ENCODE peak calls at places on chromosome 18, in nine cellular contexts. One of them, this sample, is unnamed.

GRCh38 chr18:77039196-77040140 is 93.1 kb downstream of the MBP start:
- DNase-seq in breast epithelium: no peak
- DNase-seq in pancreas: no peak
- DNase-seq in lung: no peak
- DNase-seq in cardiac muscle cell: no peak
- DNase-seq in IMR-90: no peak
- DNase-seq in uterus: no peak
- DNase-seq in upper lobe of right lung: no peak
- DNase-seq in PC-9: no peak
- DNase-seq in this sample: peak; percentile 68

GRCh38 chr18:74040008-74040407 is 107.6 kb downstream of the FBXO15 start:
- DNase-seq in breast epithelium: no peak
- DNase-seq in pancreas: no peak
- DNase-seq in lung: no peak
- DNase-seq in cardiac muscle cell: no peak
- DNase-seq in IMR-90: no peak
- DNase-seq in uterus: no peak
- DNase-seq in upper lobe of right lung: no peak
- DNase-seq in PC-9: no peak
- DNase-seq in this sample: no peak

GRCh38 chr18:22813648-22814328 is 119.3 kb upstream of the RBBP8 start:
- DNase-seq in breast epithelium: no peak
- DNase-seq in pancreas: no peak
- DNase-seq in lung: no peak
- DNase-seq in cardiac muscle cell: peak; percentile 54
- DNase-seq in IMR-90: peak; percentile 65
- DNase-seq in uterus: no peak
- DNase-seq in upper lobe of right lung: no peak
- DNase-seq in PC-9: peak; percentile 39
- DNase-seq in this sample: no peak

GRCh38 chr18:38747153-38747552 is 1181.6 kb upstream of the CELF4 start:
- DNase-seq in breast epithelium: no peak
- DNase-seq in pancreas: no peak
- DNase-seq in lung: no peak
- DNase-seq in cardiac muscle cell: no peak
- DNase-seq in IMR-90: no peak
- DNase-seq in uterus: no peak
- DNase-seq in upper lobe of right lung: no peak
- DNase-seq in PC-9: no peak
- DNase-seq in this sample: no peak

GRCh38 chr18:58848685-58849084 is 16.0 kb upstream of the ZNF532 start:
- DNase-seq in breast epithelium: no peak
- DNase-seq in pancreas: no peak
- DNase-seq in lung: no peak
- DNase-seq in cardiac muscle cell: no peak
- DNase-seq in IMR-90: peak; percentile 53
- DNase-seq in uterus: no peak
- DNase-seq in upper lobe of right lung: no peak
- DNase-seq in PC-9: peak; percentile 57
- DNase-seq in this sample: no peak

GRCh38 chr18:79107886-79108285 is 38.7 kb downstream of the ATP9B start:
- DNase-seq in breast epithelium: no peak
- DNase-seq in pancreas: no peak
- DNase-seq in lung: no peak
- DNase-seq in cardiac muscle cell: no peak
- DNase-seq in IMR-90: no peak
- DNase-seq in uterus: no peak
- DNase-seq in upper lobe of right lung: no peak
- DNase-seq in PC-9: no peak
- DNase-seq in this sample: no peak

GRCh38 chr18:75544496-75544895 is 117.0 kb upstream of the SMIM21 start:
- DNase-seq in breast epithelium: no peak
- DNase-seq in pancreas: no peak
- DNase-seq in lung: no peak
- DNase-seq in cardiac muscle cell: no peak
- DNase-seq in IMR-90: peak; percentile 59
- DNase-seq in uterus: no peak
- DNase-seq in upper lobe of right lung: no peak
- DNase-seq in PC-9: no peak
- DNase-seq in this sample: no peak

GRCh38 chr18:49619792-49620191 is 57.9 kb downstream of the LIPG start:
- DNase-seq in breast epithelium: no peak
- DNase-seq in pancreas: no peak
- DNase-seq in lung: no peak
- DNase-seq in cardiac muscle cell: no peak
- DNase-seq in IMR-90: no peak
- DNase-seq in uterus: no peak
- DNase-seq in upper lobe of right lung: no peak
- DNase-seq in PC-9: no peak
- DNase-seq in this sample: no peak

GRCh38 chr18:76274470-76275289 is 220.4 kb downstream of the ZNF516 start:
- DNase-seq in breast epithelium: no peak
- DNase-seq in pancreas: no peak
- DNase-seq in lung: no peak
- DNase-seq in cardiac muscle cell: peak; percentile 42
- DNase-seq in IMR-90: no peak
- DNase-seq in uterus: no peak
- DNase-seq in upper lobe of right lung: no peak
- DNase-seq in PC-9: no peak
- DNase-seq in this sample: no peak

GRCh38 chr18:48826271-48826670 is 124.5 kb downstream of the SMAD7 start:
- DNase-seq in breast epithelium: peak; percentile 33
- DNase-seq in pancreas: no peak
- DNase-seq in lung: no peak
- DNase-seq in cardiac muscle cell: no peak
- DNase-seq in IMR-90: no peak
- DNase-seq in uterus: peak; percentile 14
- DNase-seq in upper lobe of right lung: peak; percentile 22
- DNase-seq in PC-9: no peak
- DNase-seq in this sample: peak; percentile 9

GRCh38 chr18:64807560-64807959 is 658.7 kb upstream of the LINC00305 start:
- DNase-seq in breast epithelium: no peak
- DNase-seq in pancreas: no peak
- DNase-seq in lung: no peak
- DNase-seq in cardiac muscle cell: no peak
- DNase-seq in IMR-90: no peak
- DNase-seq in uterus: no peak
- DNase-seq in upper lobe of right lung: no peak
- DNase-seq in PC-9: no peak
- DNase-seq in this sample: no peak

GRCh38 chr18:57438669-57439616 is 3.8 kb downstream of the ONECUT2 start:
- DNase-seq in breast epithelium: no peak
- DNase-seq in pancreas: no peak
- DNase-seq in lung: no peak
- DNase-seq in cardiac muscle cell: no peak
- DNase-seq in IMR-90: no peak
- DNase-seq in uterus: no peak
- DNase-seq in upper lobe of right lung: no peak
- DNase-seq in PC-9: no peak
- DNase-seq in this sample: no peak
- H3K27ac ChIP-seq in breast epithelium: no peak overlapping the region
- H3K27ac ChIP-seq in pancreas: no peak overlapping the region
- H3K27ac ChIP-seq in lung: no peak overlapping the region
- H3K27ac ChIP-seq in cardiac muscle cell: no peak overlapping the region
- H3K27ac ChIP-seq in IMR-90: no peak overlapping the region
- H3K27ac ChIP-seq in uterus: no peak overlapping the region
- H3K27ac ChIP-seq in upper lobe of right lung: no peak overlapping the region
- H3K27ac ChIP-seq in PC-9: no peak overlapping the region
- H3K27ac ChIP-seq in this sample: no peak overlapping the region

DNA sequence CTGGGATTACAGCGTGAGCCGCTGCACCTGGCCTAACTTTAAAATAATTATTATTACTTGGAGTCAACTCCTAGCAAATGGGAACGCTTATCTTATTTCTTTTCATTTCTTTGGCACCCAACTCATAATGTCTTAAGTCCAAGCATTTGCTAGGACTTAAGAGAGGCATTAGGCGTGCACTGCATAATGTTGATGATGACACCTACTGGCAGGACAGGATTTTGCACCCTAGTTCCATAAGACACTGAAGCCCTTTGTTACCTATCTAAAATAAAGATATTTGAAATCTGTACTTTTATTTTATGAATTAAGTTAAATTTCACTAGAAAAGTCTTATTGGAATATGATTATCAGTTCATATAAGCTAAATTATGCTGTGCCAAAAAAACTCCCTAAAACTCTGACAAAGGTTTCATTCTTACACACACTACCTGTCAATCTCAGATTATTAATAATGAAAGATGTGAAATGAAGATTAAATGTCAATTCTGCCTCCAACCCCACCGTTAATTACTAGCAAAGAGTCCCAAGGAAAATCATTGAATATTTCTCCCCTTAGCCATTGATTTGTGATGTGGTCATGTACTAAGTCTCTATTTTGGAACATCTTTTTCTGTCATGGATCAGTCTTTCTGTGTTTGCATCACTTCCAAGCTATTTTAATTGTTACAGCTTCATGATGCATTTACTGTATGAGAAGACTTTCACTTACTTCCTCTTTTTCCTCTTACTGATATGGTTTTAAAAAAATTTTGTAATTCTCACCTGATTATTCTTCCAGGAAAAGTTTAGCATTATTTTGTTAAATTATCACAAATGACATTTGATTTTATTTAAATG is 12.7 kb upstream of the CDH2 start:
- DNase-seq in breast epithelium: no peak
- DNase-seq in pancreas: no peak
- DNase-seq in lung: no peak
- DNase-seq in cardiac muscle cell: peak; percentile 29
- DNase-seq in IMR-90: peak; percentile 87
- DNase-seq in uterus: no peak
- DNase-seq in upper lobe of right lung: no peak
- DNase-seq in PC-9: no peak
- DNase-seq in this sample: no peak
- TF ChIP-seq CTCF in breast epithelium: no peak
- TF ChIP-seq CTCF in pancreas: peak; percentile 38
- TF ChIP-seq CTCF in lung: peak; percentile 16
- TF ChIP-seq CTCF in cardiac muscle cell: peak; percentile 82
- TF ChIP-seq CTCF in IMR-90: peak; percentile 91
- TF ChIP-seq CTCF in uterus: no peak
- TF ChIP-seq CTCF in upper lobe of right lung: peak; percentile 56
- TF ChIP-seq CTCF in PC-9: peak; percentile 61
- TF ChIP-seq CTCF in this sample: no peak

DNA sequence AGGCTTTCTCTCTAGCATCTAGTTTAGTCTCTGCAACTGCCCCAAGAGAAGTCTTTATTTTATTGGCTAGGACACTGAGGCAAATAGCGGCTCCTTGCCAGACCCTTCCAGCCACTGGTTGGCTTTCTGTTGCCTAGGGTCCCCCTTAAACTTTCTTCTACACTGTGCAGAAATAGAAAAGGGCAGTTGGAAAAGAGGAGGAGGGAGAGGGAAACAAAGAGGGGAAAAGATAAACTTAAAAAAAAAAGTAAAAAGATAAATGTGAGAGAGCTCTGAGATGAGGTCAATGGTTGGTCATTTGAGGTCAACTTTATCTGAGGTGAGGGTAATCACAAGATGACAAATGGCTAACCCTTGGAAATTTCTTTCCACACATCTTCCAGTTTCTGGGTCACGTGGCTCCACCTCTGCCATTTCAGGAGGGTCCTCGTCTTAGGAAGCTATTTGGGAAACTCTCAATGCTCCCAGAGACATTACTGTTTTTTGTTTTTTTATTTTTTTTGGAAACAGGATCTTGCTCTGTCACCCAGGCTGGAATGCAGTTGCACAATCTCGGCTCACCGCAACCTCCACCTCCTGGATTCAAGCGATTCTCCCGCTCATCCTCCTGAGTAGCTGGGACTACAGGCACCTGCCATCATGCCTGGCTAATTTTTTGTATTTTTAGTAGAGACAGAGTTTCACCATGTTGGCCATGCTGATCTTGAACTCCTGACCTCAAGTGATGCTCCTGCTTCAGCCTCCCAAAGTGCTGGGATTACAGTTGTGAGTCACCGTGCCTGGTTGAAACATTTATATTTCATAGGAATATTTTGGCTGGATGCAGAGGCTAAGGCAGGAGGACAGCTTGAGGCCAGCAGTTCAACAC is 199.8 kb downstream of the TGIF1 start:
- DNase-seq in breast epithelium: no peak
- DNase-seq in pancreas: no peak
- DNase-seq in lung: no peak
- DNase-seq in cardiac muscle cell: peak; percentile 73
- DNase-seq in IMR-90: peak; percentile 83
- DNase-seq in uterus: peak; percentile 62
- DNase-seq in upper lobe of right lung: no peak
- DNase-seq in PC-9: peak; percentile 86
- DNase-seq in this sample: no peak
- H3K27ac ChIP-seq in breast epithelium: peak overlapping the region; percentile 68
- H3K27ac ChIP-seq in pancreas: no peak overlapping the region
- H3K27ac ChIP-seq in lung: no peak overlapping the region
- H3K27ac ChIP-seq in cardiac muscle cell: peak overlapping the region; percentile 77
- H3K27ac ChIP-seq in IMR-90: peak overlapping the region; percentile 91
- H3K27ac ChIP-seq in uterus: peak overlapping the region; percentile 52
- H3K27ac ChIP-seq in upper lobe of right lung: no peak overlapping the region
- H3K27ac ChIP-seq in PC-9: peak overlapping the region; percentile 99
- H3K27ac ChIP-seq in this sample: no peak overlapping the region

DNA sequence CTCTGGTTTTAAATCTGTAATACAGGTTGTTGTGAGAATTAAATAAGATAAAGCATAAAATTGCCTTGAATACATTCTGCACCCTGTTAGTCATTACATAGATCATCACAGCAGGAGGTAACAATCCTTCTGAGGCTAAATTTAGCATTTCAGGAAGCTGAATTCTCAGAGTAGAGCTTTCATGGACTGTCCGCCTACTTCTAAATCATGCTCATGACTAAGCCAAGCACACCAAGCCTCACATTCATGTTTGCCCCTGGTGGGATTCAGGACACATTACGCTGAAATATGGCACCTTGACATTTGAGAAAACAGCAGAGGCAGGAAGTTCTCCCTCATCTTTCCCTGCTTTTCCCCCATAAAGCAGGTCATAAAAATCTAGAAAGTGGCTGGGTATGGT is 16.6 kb upstream of the PIK3C3 start:
- DNase-seq in breast epithelium: no peak
- DNase-seq in pancreas: no peak
- DNase-seq in lung: no peak
- DNase-seq in cardiac muscle cell: no peak
- DNase-seq in IMR-90: peak; percentile 97
- DNase-seq in uterus: no peak
- DNase-seq in upper lobe of right lung: no peak
- DNase-seq in PC-9: no peak
- DNase-seq in this sample: no peak
- TF ChIP-seq CTCF in breast epithelium: no peak
- TF ChIP-seq CTCF in pancreas: no peak
- TF ChIP-seq CTCF in lung: no peak
- TF ChIP-seq CTCF in cardiac muscle cell: peak; percentile 5
- TF ChIP-seq CTCF in IMR-90: peak; percentile 32
- TF ChIP-seq CTCF in uterus: no peak
- TF ChIP-seq CTCF in upper lobe of right lung: no peak
- TF ChIP-seq CTCF in PC-9: no peak
- TF ChIP-seq CTCF in this sample: no peak